ENCODE peak calls at places on chromosomes 13 and 19, in six cellular contexts. A is CD8-positive, alpha-beta T cell; V is tibial nerve; R is spleen; M is esophagus squamous epithelium; Y is neuronal stem cell. X is an unnamed sample.

GRCh38 chr13:60571571-60571970 is 174.6 kb downstream of the TDRD3 start:
- DNase-seq in Y (no peak), V (no peak), A (no peak), M (no peak), R (no peak), X (no peak)

GRCh38 chr19:15283141-15283885 is 49.0 kb downstream of the BRD4 start:
- DNase-seq in A (no peak), R (peak; percentile 46), Y (no peak), V (no peak), M (no peak), X (no peak)

GRCh38 chr19:2048959-2049740 is 1.9 kb downstream of the MKNK2 start:
- DNase-seq in V (no peak), M (no peak), Y (no peak), R (peak; percentile 86), A (no peak), X (no peak)

GRCh38 chr13:104648291-104648690 is 1582.1 kb upstream of the SLC10A2 start:
- DNase-seq in R (no peak), M (no peak), V (no peak), Y (no peak), A (no peak), X (no peak)

GRCh38 chr13:98664047-98664446 is 87.1 kb upstream of the STK24 start:
- DNase-seq in R (no peak), Y (no peak), A (no peak), M (no peak), V (no peak), X (no peak)

GRCh38 chr13:107678075-107678689 is 537.2 kb downstream of the LIG4 start:
- DNase-seq in V (no peak), M (no peak), Y (no peak), R (no peak), A (no peak), X (no peak)

GRCh38 chr19:29542776-29543175 is 17.0 kb downstream of the VSTM2B start:
- DNase-seq in M (no peak), R (peak; percentile 29), A (no peak), Y (no peak), V (no peak), X (no peak)

GRCh38 chr13:109226631-109227030 is 559.8 kb downstream of the IRS2 start:
- DNase-seq in A (no peak), R (no peak), V (no peak), Y (no peak), M (no peak), X (no peak)

GRCh38 chr13:97141564-97142005 is 80.5 kb upstream of the MBNL2 start:
- DNase-seq in Y (peak; percentile 23), A (no peak), R (no peak), V (no peak), M (peak; percentile 3), X (peak; percentile 91)

GRCh38 chr13:104961246-104961645 is 1574.2 kb downstream of the EFNB2 start:
- DNase-seq in A (no peak), R (no peak), M (no peak), Y (no peak), V (no peak), X (no peak)

GRCh38 chr13:93045836-93046235 is 180.8 kb upstream of the GPC6 start:
- DNase-seq in A (no peak), R (no peak), V (no peak), Y (no peak), M (no peak), X (no peak)

GRCh38 chr13:29963086-29963485 is 112.7 kb upstream of the UBL3 start:
- DNase-seq in R (no peak), V (no peak), Y (no peak), M (no peak), A (no peak), X (no peak)

GRCh38 chr13:74825170-74825948 is 656.6 kb downstream of the TBC1D4 start:
- DNase-seq in A (no peak), Y (peak; percentile 11), R (no peak), M (no peak), V (no peak), X (no peak)

GRCh38 chr13:33249066-33249465 is 36.5 kb downstream of the STARD13 start:
- DNase-seq in V (no peak), Y (no peak), A (no peak), M (no peak), R (no peak), X (no peak)

GRCh38 chr19:3080281-3080680 is 13.9 kb upstream of the GNA11 start:
- DNase-seq in Y (no peak), M (no peak), V (no peak), A (no peak), R (no peak), X (peak; percentile 83)

DNA sequence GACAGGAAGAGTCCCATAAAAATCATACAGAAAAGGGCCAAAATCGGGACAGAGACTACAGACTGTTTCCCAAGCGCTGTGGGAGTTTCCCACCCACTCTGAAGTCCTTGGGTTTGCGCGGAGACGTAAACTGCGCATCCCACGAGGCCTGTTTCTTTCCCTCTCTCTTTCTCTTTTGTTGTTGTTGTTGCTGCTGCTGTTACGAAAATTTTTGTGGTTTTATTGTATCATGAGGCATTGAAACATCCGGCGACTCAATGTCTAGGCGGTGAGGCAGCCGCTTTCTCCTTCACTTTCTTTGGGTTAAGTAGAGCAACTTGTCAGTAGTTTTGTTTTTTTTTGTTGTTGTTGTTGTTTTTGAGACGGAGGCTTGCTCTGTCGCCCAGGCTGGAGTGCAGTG is 1.6 kb upstream of the PPP1R12C start:
- DNase-seq in A (no peak), Y (no peak), V (no peak), M (no peak), R (no peak), X (no peak)
- H3K4me3 ChIP-seq in A (no peak overlapping the region), Y (no peak overlapping the region), V (no peak overlapping the region), M (no peak overlapping the region), R (no peak overlapping the region), X (no peak overlapping the region)

DNA sequence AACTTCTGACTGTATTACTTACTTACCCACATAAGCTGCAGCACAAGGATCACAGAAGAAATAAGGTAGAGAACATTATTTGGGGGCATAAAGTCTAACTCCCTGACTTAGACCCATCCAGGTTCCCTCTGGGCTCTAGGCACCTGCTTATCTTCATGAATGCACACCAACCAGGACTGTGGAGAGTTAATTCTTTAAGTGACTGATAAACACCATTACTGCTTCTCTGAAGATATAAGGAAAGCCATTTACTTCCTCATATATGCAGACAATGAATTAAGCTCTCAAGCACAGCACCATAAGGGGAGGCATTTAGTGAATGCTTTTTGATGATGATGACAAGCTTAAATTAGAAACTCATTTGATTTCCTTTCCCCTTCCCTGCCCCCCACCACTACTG is 22.5 kb downstream of the OBI1 start:
- DNase-seq in M (no peak), R (no peak), V (no peak), Y (no peak), A (no peak), X (no peak)
- H3K36me3 ChIP-seq in M (peaks cover 7% of the 10 kb centered on the region), R (peaks cover 3% of the 10 kb centered on the region), V (peaks cover 86% of the 10 kb centered on the region), Y (peaks cover 12% of the 10 kb centered on the region), A (peaks cover 47% of the 10 kb centered on the region), X (no peaks in the 10 kb centered on the region)

DNA sequence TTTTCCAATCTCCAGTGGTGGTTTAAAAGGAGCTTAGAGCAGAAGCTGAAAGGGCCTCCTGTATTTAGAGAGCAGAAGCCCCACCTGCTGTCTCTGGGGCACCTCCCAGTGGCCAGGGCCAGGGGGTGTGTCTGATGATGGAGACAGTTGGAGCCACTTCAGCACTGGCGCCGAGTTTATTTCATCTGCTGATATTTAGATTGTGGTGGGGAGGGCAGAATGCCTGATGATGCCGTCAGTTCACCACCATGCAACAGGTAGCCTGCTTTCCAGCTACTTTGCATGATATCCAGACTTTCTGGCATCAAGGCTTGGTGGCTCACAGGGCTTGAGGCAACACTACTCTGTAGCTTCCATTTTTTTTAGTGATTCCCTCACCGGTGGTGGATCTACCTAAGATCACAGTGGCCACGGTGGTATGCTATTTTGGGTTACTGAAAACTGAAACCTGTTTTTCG is 371.9 kb downstream of the KCNRG start:
- DNase-seq in A (peak; percentile 44), V (peak; percentile 53), M (no peak), Y (peak; percentile 30), R (peak; percentile 77), X (peak; percentile 51)
- H3K4me3 ChIP-seq in A (no peak overlapping the region), V (no peak overlapping the region), M (no peak overlapping the region), Y (peak overlapping the region; percentile 54), R (no peak overlapping the region), X (no peak overlapping the region)

DNA sequence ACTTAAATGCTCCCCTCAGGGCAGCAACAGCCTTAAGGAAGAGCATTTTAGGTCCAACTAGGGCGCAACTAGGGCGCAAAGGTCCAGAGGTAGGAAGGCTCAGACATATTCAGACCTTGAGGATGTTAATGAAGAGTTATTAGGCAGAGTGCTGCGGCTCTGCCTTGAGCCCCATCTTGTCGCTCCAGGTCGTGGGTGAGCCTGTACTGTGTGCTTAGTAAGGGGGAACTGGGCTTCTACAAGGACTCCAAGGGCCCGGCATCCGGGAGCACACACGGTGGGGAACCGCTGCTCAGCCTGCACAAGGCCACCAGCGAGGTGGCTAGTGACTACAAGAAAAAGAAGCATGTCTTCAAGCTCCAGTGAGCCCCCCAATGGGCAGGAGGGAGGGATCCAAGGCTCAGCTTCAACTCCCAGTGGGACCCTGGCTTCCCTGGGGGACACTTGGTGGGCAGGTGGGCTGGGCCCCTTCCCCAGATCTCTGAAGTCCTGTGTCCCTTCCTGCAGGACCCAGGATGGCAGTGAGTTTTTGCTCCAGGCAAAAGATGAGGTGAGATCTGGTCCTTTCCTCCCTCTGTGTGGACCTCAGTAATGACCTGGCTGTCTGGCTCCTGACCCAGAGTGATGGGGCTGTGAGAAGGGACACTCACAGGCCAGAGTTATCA is 4.7 kb upstream of the SHKBP1 start:
- DNase-seq in R (no peak), V (no peak), A (no peak), Y (no peak), M (no peak), X (no peak)
- H3K36me3 ChIP-seq in R (no peaks in the 10 kb centered on the region), V (no peaks in the 10 kb centered on the region), A (no peaks in the 10 kb centered on the region), Y (no peaks in the 10 kb centered on the region), M (no peaks in the 10 kb centered on the region), X (no peaks in the 10 kb centered on the region)

DNA sequence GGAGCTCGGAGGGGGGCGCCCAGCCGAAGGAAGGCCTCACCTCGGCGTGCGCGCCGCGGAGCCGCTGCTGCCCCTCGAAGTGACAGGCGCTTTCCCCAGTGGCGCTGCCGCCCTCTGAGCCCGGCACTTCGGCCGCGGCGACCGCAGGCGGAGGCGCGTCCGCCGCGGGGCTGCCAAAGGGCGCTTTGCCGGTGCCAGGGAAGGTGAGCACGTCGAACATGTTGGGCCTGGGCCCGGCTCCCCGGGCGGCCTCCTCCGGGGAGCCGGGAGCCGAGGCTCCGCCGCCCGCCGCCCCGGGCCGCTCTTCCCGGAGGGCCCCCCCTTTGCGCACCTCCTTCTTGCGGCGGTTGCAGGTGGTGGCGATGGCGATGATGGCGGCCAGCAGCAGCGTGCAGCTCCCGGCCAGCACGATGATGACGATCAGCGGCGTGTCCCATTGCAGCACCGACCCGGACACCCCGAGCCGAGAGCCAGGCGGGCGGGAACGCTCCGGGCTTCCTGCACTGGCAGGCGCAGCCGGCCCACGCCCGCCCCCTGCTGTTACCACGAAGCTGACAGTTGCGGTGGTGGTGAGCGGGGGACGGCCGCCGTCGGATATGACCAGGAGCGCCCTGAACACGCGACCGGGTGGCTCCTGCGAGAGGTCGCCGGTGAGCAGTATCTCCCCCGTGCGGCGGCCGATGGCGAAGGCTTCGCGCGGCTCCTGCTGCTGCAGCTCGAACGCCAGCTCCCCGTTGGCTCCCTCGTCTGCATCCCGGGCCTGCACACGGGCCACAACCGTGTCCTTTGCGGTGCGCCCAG is 2.5 kb downstream of the PCDH8 start:
- DNase-seq in Y (peak; percentile 69), A (no peak), V (no peak), R (peak; percentile 74), M (no peak), X (peak; percentile 45)
- H3K4me3 ChIP-seq in Y (peak overlapping the region; percentile 73), A (no peak overlapping the region), V (no peak overlapping the region), R (peak overlapping the region; percentile 19), M (no peak overlapping the region), X (no peak overlapping the region)

GRCh38 chr13:45683701-45684100 is 18.4 kb upstream of the CBY2 start:
- DNase-seq in A (no peak), V (no peak), Y (no peak), M (no peak), R (no peak), X (no peak)
- H3K36me3 ChIP-seq in A (no peaks in the 10 kb centered on the region), V (no peaks in the 10 kb centered on the region), Y (no peaks in the 10 kb centered on the region), M (no peaks in the 10 kb centered on the region), R (no peaks in the 10 kb centered on the region), X (no peaks in the 10 kb centered on the region)